ENCODE peak calls at places on chromosomes 3 and 15, in seven cellular contexts. J is mesothelial cell of epicardium, H is IMR-90, E is upper lobe of right lung, Y is progenitor cell of endocrine pancreas, M is GM20000, K is PC-9. W is an unnamed sample.

GRCh38 chr3:158770254-158771017 is 31.4 kb upstream of the MFSD1 start:
- DNase-seq in J (no peak), H (peak; percentile 93), E (no peak), Y (no peak), M (no peak), K (peak; percentile 42), W (peak; percentile 66)

GRCh38 chr15:73249499-73249898 is 119.3 kb downstream of the HCN4 start:
- DNase-seq in J (no peak), H (peak; percentile 68), E (no peak), Y (no peak), M (no peak), K (no peak), W (no peak)

GRCh38 chr3:17420668-17421067 is 321.8 kb downstream of the TBC1D5 start:
- DNase-seq in J (no peak), H (peak; percentile 28), E (no peak), Y (no peak), M (no peak), K (no peak), W (no peak)

GRCh38 chr3:194328080-194328571 is 23.0 kb downstream of the CPN2 start:
- DNase-seq in J (no peak), H (peak; percentile 72), E (no peak), Y (no peak), M (peak; percentile 39), K (peak; percentile 68), W (peak; percentile 55)

GRCh38 chr15:77037475-77038209 is 33.3 kb downstream of the TSPAN3 start:
- DNase-seq in J (no peak), H (no peak), E (peak; percentile 63), Y (no peak), M (peak; percentile 15), K (no peak), W (no peak)

GRCh38 chr15:70690491-70691281 is 72.7 kb downstream of the UACA start:
- DNase-seq in J (no peak), H (no peak), E (no peak), Y (no peak), M (no peak), K (no peak), W (peak; percentile 48)

GRCh38 chr15:48352474-48353072 is 21.3 kb downstream of the DUT start:
- DNase-seq in J (peak; percentile 57), H (peak; percentile 69), E (no peak), Y (peak; percentile 32), M (peak; percentile 53), K (peak; percentile 44), W (peak; percentile 78)

GRCh38 chr3:31908391-31909097 is 72.5 kb downstream of the OSBPL10 start:
- DNase-seq in J (no peak), H (peak; percentile 14), E (no peak), Y (no peak), M (no peak), K (no peak), W (no peak)

GRCh38 chr15:39581501-39582285 is 814 bp downstream of the THBS1 start:
- DNase-seq in J (no peak), H (peak; percentile 65), E (peak; percentile 80), Y (peak; percentile 27), M (no peak), K (peak; percentile 74), W (peak; percentile 71)
- TF ChIP-seq CTCF in J (no peak), H (peak; percentile 37), E (peak; percentile 46), Y (peak; percentile 51), M (no peak), K (peak; percentile 60), W (peak; percentile 43)

DNA sequence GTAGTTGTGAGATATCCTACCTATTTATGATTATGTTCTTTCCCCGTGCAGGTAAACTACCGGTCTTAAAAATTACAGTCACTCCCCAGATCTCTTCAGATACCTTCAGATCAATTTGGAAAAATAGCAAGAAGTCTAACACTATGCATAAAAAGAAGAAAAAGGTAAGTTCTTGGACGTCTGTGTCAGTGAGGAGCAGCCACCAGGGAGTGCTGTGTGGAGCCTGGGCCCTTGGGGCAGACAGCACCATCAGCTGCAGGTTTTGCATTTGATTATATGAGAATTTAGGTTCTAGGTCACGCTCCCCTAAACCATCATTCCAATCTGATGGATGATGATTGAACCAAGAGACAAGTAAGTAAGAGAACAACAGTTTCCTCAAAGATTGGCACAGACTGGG is 8.9 kb upstream of the RNF7 start:
- DNase-seq in J (no peak), H (no peak), E (no peak), Y (no peak), M (no peak), K (no peak), W (no peak)
- TF ChIP-seq CTCF in J (no peak), H (no peak), E (no peak), Y (no peak), M (no peak), K (no peak), W (no peak)

DNA sequence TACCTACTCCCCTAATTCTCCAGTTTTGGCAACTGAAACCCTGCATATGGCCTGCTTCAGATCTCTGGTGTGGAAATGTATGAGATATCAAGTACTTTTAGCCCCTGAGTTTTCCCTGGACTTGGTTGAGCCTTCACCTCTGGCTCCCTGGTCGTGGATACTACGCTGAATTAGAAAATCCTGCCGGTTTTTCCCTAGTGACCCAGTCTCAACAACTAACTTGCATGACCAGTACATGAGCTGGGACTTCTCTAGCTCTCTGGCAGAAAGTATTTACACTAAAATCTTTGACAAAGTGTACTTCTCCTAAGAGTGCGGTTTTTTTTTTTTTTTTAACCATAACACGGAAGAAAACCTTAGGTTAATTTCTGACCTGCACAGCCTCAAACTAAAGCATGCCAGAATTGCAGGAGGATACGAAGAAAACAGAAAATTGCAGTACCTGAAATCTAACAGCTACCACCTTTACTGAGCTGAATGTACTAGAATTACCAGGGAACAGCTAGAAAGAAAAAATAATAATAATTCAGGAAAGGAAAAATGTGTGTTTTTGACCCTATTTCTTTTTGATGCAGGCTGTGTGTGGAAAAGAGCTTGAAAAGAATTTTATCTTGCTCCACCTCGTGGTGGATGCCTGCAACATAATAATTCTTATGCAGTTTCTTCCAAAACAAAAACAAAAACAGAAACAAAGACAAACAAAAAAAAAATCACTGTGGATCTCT is 165.6 kb downstream of the GMNC start:
- DNase-seq in J (no peak), H (peak; percentile 40), E (no peak), Y (no peak), M (peak; percentile 4), K (peak; percentile 15), W (peak; percentile 72)
- TF ChIP-seq CTCF in J (peak; percentile 72), H (peak; percentile 65), E (peak; percentile 62), Y (peak; percentile 67), M (no peak), K (peak; percentile 85), W (peak; percentile 64)

DNA sequence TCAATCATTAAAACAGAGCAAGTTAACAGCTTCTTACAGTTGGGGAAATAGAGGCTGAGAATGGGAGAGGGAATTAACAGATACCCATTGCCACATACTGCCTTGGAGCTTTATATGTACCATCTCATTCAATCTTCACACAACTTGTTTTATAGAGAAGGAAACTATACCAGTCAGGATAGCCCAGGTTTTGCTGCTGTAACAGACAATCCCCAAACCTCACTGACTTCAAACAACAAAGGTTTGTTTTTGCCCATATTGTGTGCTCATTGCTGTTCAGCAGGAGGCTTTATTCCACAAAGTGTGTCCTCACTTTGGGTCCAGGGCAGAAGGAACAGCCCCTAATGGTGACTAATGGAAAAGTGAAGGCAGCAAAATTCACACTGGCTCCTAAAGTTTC is 59.2 kb downstream of the SPSB4 start:
- DNase-seq in J (no peak), H (no peak), E (no peak), Y (no peak), M (no peak), K (no peak), W (no peak)
- TF ChIP-seq CTCF in J (no peak), H (no peak), E (no peak), Y (no peak), M (no peak), K (no peak), W (no peak)

GRCh38 chr15:58258501-58259274 is 120.5 kb downstream of the AQP9 start:
- DNase-seq in J (no peak), H (no peak), E (no peak), Y (no peak), M (no peak), K (no peak), W (no peak)
- TF ChIP-seq CTCF in J (no peak), H (no peak), E (no peak), Y (no peak), M (no peak), K (no peak), W (no peak)

GRCh38 chr3:155634121-155634719 is 110.7 kb downstream of the PLCH1 start:
- DNase-seq in J (no peak), H (no peak), E (no peak), Y (no peak), M (no peak), K (no peak), W (no peak)

GRCh38 chr3:155640098-155640497 is 104.8 kb downstream of the PLCH1 start:
- DNase-seq in J (no peak), H (no peak), E (no peak), Y (no peak), M (no peak), K (no peak), W (no peak)

GRCh38 chr3:155639462-155640055 is 105.3 kb downstream of the PLCH1 start:
- DNase-seq in J (no peak), H (no peak), E (no peak), Y (no peak), M (no peak), K (no peak), W (no peak)

GRCh38 chr3:155637567-155637966 is 107.3 kb downstream of the PLCH1 start:
- DNase-seq in J (no peak), H (no peak), E (no peak), Y (no peak), M (no peak), K (no peak), W (no peak)
- TF ChIP-seq CTCF in J (no peak), H (no peak), E (no peak), Y (no peak), M (no peak), K (no peak), W (no peak)

DNA sequence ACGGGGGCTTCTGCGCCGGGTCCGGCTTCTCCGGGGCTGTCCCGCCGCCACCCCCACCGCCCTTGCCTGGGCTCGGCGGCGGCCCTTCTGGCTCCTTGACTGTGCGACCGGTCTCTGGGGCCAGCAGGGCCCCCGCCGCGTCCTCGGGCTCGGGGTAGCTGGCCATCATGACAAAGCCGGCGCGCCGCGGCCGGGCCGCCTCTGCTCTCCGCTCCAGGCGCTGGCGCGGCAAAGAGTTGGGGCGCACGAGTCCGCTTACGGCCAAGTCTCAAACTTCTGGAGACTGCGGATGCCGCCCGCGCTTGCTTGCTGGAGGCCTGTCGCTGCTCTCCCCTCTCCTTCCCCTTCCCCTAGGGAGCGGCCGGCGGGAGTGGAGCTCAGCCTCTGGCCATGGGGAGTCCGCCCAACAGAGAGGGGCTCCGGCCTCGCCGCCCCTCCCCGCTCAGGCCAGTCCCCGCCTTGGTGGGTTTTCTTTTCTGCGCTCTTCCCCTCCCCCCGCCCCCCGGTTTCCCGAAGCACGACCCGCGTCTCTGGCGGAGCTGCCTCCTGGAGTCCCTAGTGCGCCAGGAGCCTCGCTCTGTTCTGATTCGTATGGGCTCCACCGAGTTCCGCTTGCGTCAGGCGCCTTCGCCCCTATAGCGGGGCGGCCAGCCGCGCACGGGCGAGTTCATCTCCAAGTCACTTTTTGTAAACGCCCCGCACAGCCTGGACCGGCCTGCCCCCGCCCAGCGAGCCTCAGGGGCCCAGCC is at the start of the genes FOXL2 and FOXL2NB:
- DNase-seq in J (peak; percentile 53), H (peak; percentile 48), E (no peak), Y (peak; percentile 22), M (no peak), K (no peak), W (peak; percentile 52)
- TF ChIP-seq CTCF in J (no peak), H (no peak), E (no peak), Y (no peak), M (no peak), K (no peak), W (no peak)

GRCh38 chr15:40289140-40289775 is 6.4 kb upstream of the ANKRD63 start:
- DNase-seq in J (no peak), H (no peak), E (no peak), Y (no peak), M (no peak), K (peak; percentile 49), W (no peak)
- TF ChIP-seq CTCF in J (no peak), H (no peak), E (no peak), Y (no peak), M (no peak), K (no peak), W (no peak)

GRCh38 chr3:13068269-13069010 is 4.8 kb downstream of the IQSEC1 start:
- DNase-seq in J (no peak), H (no peak), E (no peak), Y (no peak), M (no peak), K (no peak), W (no peak)
- TF ChIP-seq CTCF in J (peak; percentile 16), H (no peak), E (no peak), Y (no peak), M (no peak), K (no peak), W (no peak)